ENCODE peak calls at places on chromosomes 5 and 9, in ten cellular contexts. One of them, this sample, is unnamed. For H3K4me1, the result is how much of the 10 kb centered on the place peaks cover.

GRCh38 chr9:8627944-8628679 is 828.5 kb upstream of the DMAC1 start:
- DNase-seq in SJSA1: no peak
- DNase-seq in effector memory CD4-positive, alpha-beta T cell: no peak
- DNase-seq in PC-9: no peak
- DNase-seq in pancreas: no peak
- DNase-seq in cardiac muscle cell: no peak
- DNase-seq in adrenal gland: no peak
- DNase-seq in H1: no peak
- DNase-seq in CD4-positive, CD25-positive, alpha-beta regulatory T cell: no peak
- DNase-seq in gastrocnemius medialis: no peak
- DNase-seq in this sample: no peak

GRCh38 chr5:149002761-149003689 is 59.8 kb downstream of the SH3TC2 start:
- DNase-seq in CD4-positive, CD25-positive, alpha-beta regulatory T cell: no peak
- DNase-seq in effector memory CD4-positive, alpha-beta T cell: no peak
- DNase-seq in pancreas: no peak
- DNase-seq in cardiac muscle cell: peak
- DNase-seq in PC-9: peak
- DNase-seq in SJSA1: peak
- DNase-seq in adrenal gland: no peak
- DNase-seq in gastrocnemius medialis: no peak
- DNase-seq in H1: no peak
- DNase-seq in this sample: peak

GRCh38 chr5:79636981-79637733 is 24.9 kb downstream of the TENT2 start:
- DNase-seq in adrenal gland: no peak
- DNase-seq in H1: no peak
- DNase-seq in pancreas: no peak
- DNase-seq in SJSA1: no peak
- DNase-seq in PC-9: no peak
- DNase-seq in gastrocnemius medialis: no peak
- DNase-seq in CD4-positive, CD25-positive, alpha-beta regulatory T cell: no peak
- DNase-seq in effector memory CD4-positive, alpha-beta T cell: no peak
- DNase-seq in cardiac muscle cell: no peak
- DNase-seq in this sample: peak

GRCh38 chr5:151597749-151598148 is 6.6 kb upstream of the FAT2 start:
- DNase-seq in PC-9: no peak
- DNase-seq in H1: no peak
- DNase-seq in adrenal gland: no peak
- DNase-seq in SJSA1: no peak
- DNase-seq in pancreas: no peak
- DNase-seq in effector memory CD4-positive, alpha-beta T cell: no peak
- DNase-seq in cardiac muscle cell: no peak
- DNase-seq in CD4-positive, CD25-positive, alpha-beta regulatory T cell: no peak
- DNase-seq in gastrocnemius medialis: no peak
- DNase-seq in this sample: no peak

GRCh38 chr9:83927591-83927990 is 6.4 kb upstream of the KIF27 start:
- DNase-seq in SJSA1: no peak
- DNase-seq in CD4-positive, CD25-positive, alpha-beta regulatory T cell: no peak
- DNase-seq in adrenal gland: no peak
- DNase-seq in cardiac muscle cell: no peak
- DNase-seq in H1: no peak
- DNase-seq in effector memory CD4-positive, alpha-beta T cell: no peak
- DNase-seq in pancreas: no peak
- DNase-seq in PC-9: no peak
- DNase-seq in gastrocnemius medialis: no peak
- DNase-seq in this sample: no peak

GRCh38 chr9:12798066-12798770 is 23.4 kb downstream of the LURAP1L start:
- DNase-seq in cardiac muscle cell: no peak
- DNase-seq in effector memory CD4-positive, alpha-beta T cell: no peak
- DNase-seq in H1: no peak
- DNase-seq in SJSA1: no peak
- DNase-seq in adrenal gland: no peak
- DNase-seq in gastrocnemius medialis: no peak
- DNase-seq in pancreas: no peak
- DNase-seq in PC-9: no peak
- DNase-seq in CD4-positive, CD25-positive, alpha-beta regulatory T cell: no peak
- DNase-seq in this sample: no peak

GRCh38 chr5:133273661-133274596 is 222.1 kb downstream of the HSPA4 start:
- DNase-seq in SJSA1: no peak
- DNase-seq in H1: no peak
- DNase-seq in CD4-positive, CD25-positive, alpha-beta regulatory T cell: no peak
- DNase-seq in effector memory CD4-positive, alpha-beta T cell: no peak
- DNase-seq in PC-9: no peak
- DNase-seq in pancreas: no peak
- DNase-seq in gastrocnemius medialis: peak
- DNase-seq in adrenal gland: no peak
- DNase-seq in cardiac muscle cell: no peak
- DNase-seq in this sample: peak

GRCh38 chr5:56075361-56075760 is 80.6 kb upstream of the IL6ST start:
- DNase-seq in H1: no peak
- DNase-seq in CD4-positive, CD25-positive, alpha-beta regulatory T cell: no peak
- DNase-seq in adrenal gland: no peak
- DNase-seq in effector memory CD4-positive, alpha-beta T cell: no peak
- DNase-seq in gastrocnemius medialis: peak
- DNase-seq in pancreas: no peak
- DNase-seq in SJSA1: no peak
- DNase-seq in PC-9: no peak
- DNase-seq in cardiac muscle cell: no peak
- DNase-seq in this sample: peak

GRCh38 chr5:87756951-87757350 is 344.2 kb upstream of the CCNH start:
- DNase-seq in adrenal gland: no peak
- DNase-seq in cardiac muscle cell: no peak
- DNase-seq in SJSA1: no peak
- DNase-seq in gastrocnemius medialis: no peak
- DNase-seq in PC-9: no peak
- DNase-seq in pancreas: no peak
- DNase-seq in CD4-positive, CD25-positive, alpha-beta regulatory T cell: no peak
- DNase-seq in H1: no peak
- DNase-seq in effector memory CD4-positive, alpha-beta T cell: no peak
- DNase-seq in this sample: no peak

GRCh38 chr9:120482424-120483186 is 97.4 kb downstream of the CDK5RAP2 start:
- DNase-seq in SJSA1: no peak
- DNase-seq in PC-9: no peak
- DNase-seq in CD4-positive, CD25-positive, alpha-beta regulatory T cell: no peak
- DNase-seq in cardiac muscle cell: no peak
- DNase-seq in adrenal gland: no peak
- DNase-seq in effector memory CD4-positive, alpha-beta T cell: no peak
- DNase-seq in pancreas: no peak
- DNase-seq in gastrocnemius medialis: peak
- DNase-seq in H1: no peak
- DNase-seq in this sample: no peak

GRCh38 chr5:143061161-143061945 is 291.2 kb downstream of the ARHGAP26 start:
- DNase-seq in CD4-positive, CD25-positive, alpha-beta regulatory T cell: no peak
- DNase-seq in PC-9: peak
- DNase-seq in adrenal gland: no peak
- DNase-seq in cardiac muscle cell: no peak
- DNase-seq in SJSA1: peak
- DNase-seq in effector memory CD4-positive, alpha-beta T cell: no peak
- DNase-seq in H1: no peak
- DNase-seq in pancreas: no peak
- DNase-seq in gastrocnemius medialis: no peak
- DNase-seq in this sample: peak

GRCh38 chr5:95922798-95923197 is 38.9 kb downstream of the ELL2 start:
- DNase-seq in cardiac muscle cell: no peak
- DNase-seq in effector memory CD4-positive, alpha-beta T cell: no peak
- DNase-seq in pancreas: no peak
- DNase-seq in PC-9: no peak
- DNase-seq in SJSA1: no peak
- DNase-seq in CD4-positive, CD25-positive, alpha-beta regulatory T cell: no peak
- DNase-seq in adrenal gland: no peak
- DNase-seq in gastrocnemius medialis: no peak
- DNase-seq in H1: no peak
- DNase-seq in this sample: no peak

GRCh38 chr5:95925345-95925744 is 36.3 kb downstream of the ELL2 start:
- DNase-seq in effector memory CD4-positive, alpha-beta T cell: no peak
- DNase-seq in CD4-positive, CD25-positive, alpha-beta regulatory T cell: no peak
- DNase-seq in adrenal gland: no peak
- DNase-seq in H1: no peak
- DNase-seq in gastrocnemius medialis: no peak
- DNase-seq in pancreas: no peak
- DNase-seq in PC-9: no peak
- DNase-seq in SJSA1: no peak
- DNase-seq in cardiac muscle cell: no peak
- DNase-seq in this sample: no peak

GRCh38 chr5:95924720-95925119 is 36.9 kb downstream of the ELL2 start:
- DNase-seq in gastrocnemius medialis: peak
- DNase-seq in PC-9: no peak
- DNase-seq in cardiac muscle cell: no peak
- DNase-seq in SJSA1: no peak
- DNase-seq in pancreas: peak
- DNase-seq in effector memory CD4-positive, alpha-beta T cell: no peak
- DNase-seq in CD4-positive, CD25-positive, alpha-beta regulatory T cell: no peak
- DNase-seq in H1: no peak
- DNase-seq in adrenal gland: no peak
- DNase-seq in this sample: peak

GRCh38 chr5:95925939-95926338 is 35.7 kb downstream of the ELL2 start:
- DNase-seq in CD4-positive, CD25-positive, alpha-beta regulatory T cell: no peak
- DNase-seq in cardiac muscle cell: no peak
- DNase-seq in SJSA1: no peak
- DNase-seq in adrenal gland: no peak
- DNase-seq in pancreas: no peak
- DNase-seq in effector memory CD4-positive, alpha-beta T cell: no peak
- DNase-seq in gastrocnemius medialis: no peak
- DNase-seq in H1: no peak
- DNase-seq in PC-9: no peak
- DNase-seq in this sample: no peak

GRCh38 chr5:95923918-95924559 is 37.6 kb downstream of the ELL2 start:
- DNase-seq in adrenal gland: no peak
- DNase-seq in cardiac muscle cell: no peak
- DNase-seq in H1: no peak
- DNase-seq in pancreas: no peak
- DNase-seq in CD4-positive, CD25-positive, alpha-beta regulatory T cell: no peak
- DNase-seq in gastrocnemius medialis: no peak
- DNase-seq in PC-9: no peak
- DNase-seq in SJSA1: no peak
- DNase-seq in effector memory CD4-positive, alpha-beta T cell: no peak
- DNase-seq in this sample: no peak
- H3K4me3 ChIP-seq in adrenal gland: no peak
- H3K4me3 ChIP-seq in cardiac muscle cell: no peak
- H3K4me3 ChIP-seq in H1: no peak
- H3K4me3 ChIP-seq in pancreas: no peak
- H3K4me3 ChIP-seq in CD4-positive, CD25-positive, alpha-beta regulatory T cell: no peak
- H3K4me3 ChIP-seq in gastrocnemius medialis: no peak
- H3K4me3 ChIP-seq in PC-9: no peak
- H3K4me3 ChIP-seq in SJSA1: no peak
- H3K4me3 ChIP-seq in effector memory CD4-positive, alpha-beta T cell: no peak
- H3K4me3 ChIP-seq in this sample: no peak

DNA sequence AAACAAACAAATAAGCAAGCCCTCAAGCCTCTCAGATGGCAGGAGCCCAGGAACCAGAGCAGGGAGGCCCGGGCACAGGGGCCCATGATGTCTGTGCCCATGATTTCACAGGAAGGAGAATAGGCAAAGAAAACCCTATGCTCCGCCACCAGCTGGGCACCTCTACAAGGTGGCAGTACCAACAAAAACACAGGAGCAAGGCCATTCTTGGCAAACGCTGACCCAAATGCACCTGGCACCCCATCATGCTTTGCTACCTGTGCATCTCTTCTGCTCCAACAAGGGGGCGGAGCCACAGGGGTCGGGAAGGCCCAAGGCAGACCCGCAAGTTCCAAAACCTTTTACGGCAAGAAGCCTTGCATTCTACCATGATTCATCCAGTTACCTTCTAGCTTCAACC is 3.1 kb downstream of the BRD3 start:
- DNase-seq in PC-9: no peak
- DNase-seq in pancreas: peak
- DNase-seq in CD4-positive, CD25-positive, alpha-beta regulatory T cell: no peak
- DNase-seq in cardiac muscle cell: no peak
- DNase-seq in gastrocnemius medialis: no peak
- DNase-seq in H1: no peak
- DNase-seq in effector memory CD4-positive, alpha-beta T cell: no peak
- DNase-seq in adrenal gland: peak
- DNase-seq in SJSA1: no peak
- DNase-seq in this sample: no peak
- H3K4me1 ChIP-seq in PC-9: under half
- H3K4me1 ChIP-seq in pancreas: under half
- H3K4me1 ChIP-seq in CD4-positive, CD25-positive, alpha-beta regulatory T cell: under half
- H3K4me1 ChIP-seq in cardiac muscle cell: under half
- H3K4me1 ChIP-seq in gastrocnemius medialis: half or more
- H3K4me1 ChIP-seq in H1: under half
- H3K4me1 ChIP-seq in effector memory CD4-positive, alpha-beta T cell: under half
- H3K4me1 ChIP-seq in adrenal gland: half or more
- H3K4me1 ChIP-seq in SJSA1: under half
- H3K4me1 ChIP-seq in this sample: under half

DNA sequence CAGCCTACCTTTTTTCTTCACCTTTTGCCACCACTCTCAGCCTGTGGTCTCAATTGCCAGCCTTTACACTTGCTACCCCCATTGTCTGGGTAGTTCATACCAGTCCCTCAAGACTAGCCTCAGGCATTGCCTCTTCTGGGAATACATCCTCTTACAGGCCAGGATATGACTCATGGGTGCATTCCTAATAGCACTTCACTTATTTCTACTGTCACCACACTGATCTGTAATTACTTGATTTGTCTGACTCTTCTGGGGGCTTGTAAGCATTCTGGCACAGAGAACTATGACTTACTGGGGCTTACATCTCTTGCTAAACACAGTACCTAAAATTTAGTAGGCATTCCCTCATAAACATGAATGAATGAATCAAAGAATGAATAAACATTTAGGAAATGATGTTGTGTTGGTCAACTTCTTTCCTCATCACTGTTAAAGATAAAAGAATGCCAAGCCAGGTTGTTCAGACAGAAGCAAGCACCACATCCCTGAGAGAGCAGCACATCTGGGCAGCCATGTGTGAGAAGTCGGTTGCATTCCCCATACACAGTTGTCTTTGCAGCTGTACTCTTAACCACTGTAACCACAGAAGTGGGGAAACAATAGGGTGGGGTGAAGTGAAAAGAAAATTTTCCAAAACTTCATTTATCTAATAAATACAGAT is 27.6 kb downstream of the IL7R start:
- DNase-seq in gastrocnemius medialis: no peak
- DNase-seq in CD4-positive, CD25-positive, alpha-beta regulatory T cell: no peak
- DNase-seq in H1: no peak
- DNase-seq in PC-9: peak
- DNase-seq in SJSA1: peak
- DNase-seq in effector memory CD4-positive, alpha-beta T cell: no peak
- DNase-seq in cardiac muscle cell: no peak
- DNase-seq in adrenal gland: no peak
- DNase-seq in pancreas: no peak
- DNase-seq in this sample: peak
- H3K4me3 ChIP-seq in gastrocnemius medialis: no peak
- H3K4me3 ChIP-seq in CD4-positive, CD25-positive, alpha-beta regulatory T cell: no peak
- H3K4me3 ChIP-seq in H1: no peak
- H3K4me3 ChIP-seq in PC-9: no peak
- H3K4me3 ChIP-seq in SJSA1: no peak
- H3K4me3 ChIP-seq in effector memory CD4-positive, alpha-beta T cell: no peak
- H3K4me3 ChIP-seq in cardiac muscle cell: no peak
- H3K4me3 ChIP-seq in adrenal gland: no peak
- H3K4me3 ChIP-seq in pancreas: no peak
- H3K4me3 ChIP-seq in this sample: no peak

DNA sequence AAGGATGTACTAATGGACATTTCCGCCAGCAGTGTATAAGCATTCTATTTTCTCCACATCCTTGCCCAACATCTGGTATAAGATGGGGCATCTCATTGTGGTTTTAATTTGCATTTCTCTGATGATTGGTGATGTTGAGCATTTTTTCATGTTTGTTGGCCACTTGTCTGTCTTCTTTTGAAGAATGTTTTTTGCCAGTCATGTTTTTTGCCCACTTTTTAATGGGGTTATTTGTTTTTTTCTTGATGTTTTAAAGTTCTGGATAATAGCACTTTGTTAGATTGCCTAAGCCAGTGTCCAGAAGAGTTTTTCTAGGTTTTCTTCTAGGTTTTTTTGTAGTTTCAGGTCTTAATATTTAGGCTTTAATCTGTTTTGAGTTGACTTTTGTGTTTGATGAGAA is 31.7 kb downstream of the RAD23B start:
- DNase-seq in effector memory CD4-positive, alpha-beta T cell: no peak
- DNase-seq in CD4-positive, CD25-positive, alpha-beta regulatory T cell: no peak
- DNase-seq in adrenal gland: no peak
- DNase-seq in pancreas: no peak
- DNase-seq in PC-9: no peak
- DNase-seq in SJSA1: no peak
- DNase-seq in H1: no peak
- DNase-seq in cardiac muscle cell: no peak
- DNase-seq in gastrocnemius medialis: no peak
- DNase-seq in this sample: no peak
- H3K4me1 ChIP-seq in effector memory CD4-positive, alpha-beta T cell: under half
- H3K4me1 ChIP-seq in CD4-positive, CD25-positive, alpha-beta regulatory T cell: under half
- H3K4me1 ChIP-seq in adrenal gland: under half
- H3K4me1 ChIP-seq in pancreas: under half
- H3K4me1 ChIP-seq in PC-9: under half
- H3K4me1 ChIP-seq in SJSA1: under half
- H3K4me1 ChIP-seq in H1: under half
- H3K4me1 ChIP-seq in cardiac muscle cell: under half
- H3K4me1 ChIP-seq in gastrocnemius medialis: under half
- H3K4me1 ChIP-seq in this sample: under half